ENCODE peak calls at places on chromosomes 5 and 9, in six cellular contexts. M is IMR-90, K is neuronal stem cell, U is mesenchymal stem cell, J is H1, F is H9. Z is an unnamed sample. For H3K27me3, the result is how much of the 10 kb centered on the place peaks cover.

GRCh38 chr9:127809562-127810377 is 7.1 kb downstream of the FPGS start:
- DNase-seq in M (no peak), J (peak), U (no peak), K (peak), F (peak), Z (peak)

GRCh38 chr5:116009806-116010205 is 22.5 kb upstream of the ARL14EPL start:
- DNase-seq in J (no peak), M (no peak), F (no peak), U (no peak), K (no peak), Z (no peak)

GRCh38 chr5:179142434-179143198 is 82.4 kb downstream of the ZNF354C start:
- DNase-seq in M (peak), J (no peak), F (no peak), U (peak), K (no peak), Z (peak)

GRCh38 chr5:83270311-83270710 is 193.0 kb downstream of the XRCC4 start:
- DNase-seq in K (no peak), M (no peak), J (no peak), U (no peak), F (no peak), Z (no peak)

GRCh38 chr9:136082496-136083361 is 12.4 kb downstream of the NACC2 start:
- DNase-seq in M (no peak), F (peak), U (no peak), K (no peak), J (no peak), Z (no peak)

GRCh38 chr9:114098021-114098659 is 952 bp downstream of the KIF12 start:
- DNase-seq in U (no peak), J (peak), M (no peak), K (peak), F (peak), Z (peak)

GRCh38 chr5:108739376-108739775 is 8.3 kb upstream of the FER start:
- DNase-seq in J (no peak), U (no peak), F (no peak), K (no peak), M (no peak), Z (no peak)

GRCh38 chr9:130426883-130427282 is 17.9 kb upstream of the ASS1 start:
- DNase-seq in U (peak), K (no peak), M (peak), J (no peak), F (peak), Z (no peak)

GRCh38 chr5:135149956-135150723 is 116.1 kb upstream of the PITX1 start:
- DNase-seq in M (no peak), K (peak), U (no peak), F (no peak), J (no peak), Z (peak)

GRCh38 chr5:107514305-107514704 is 156.4 kb downstream of the EFNA5 start:
- DNase-seq in K (no peak), U (no peak), F (no peak), J (no peak), M (peak), Z (no peak)

GRCh38 chr9:3502560-3503398 is 23.0 kb downstream of the RFX3 start:
- DNase-seq in J (no peak), K (no peak), F (no peak), U (no peak), M (peak), Z (no peak)

GRCh38 chr9:6758418-6759113 is 793 bp downstream of the KDM4C start:
- DNase-seq in U (peak), K (peak), J (peak), F (peak), M (peak), Z (peak)

GRCh38 chr5:95731571-95732554 is 727 bp downstream of the RHOBTB3 start:
- DNase-seq in F (peak), U (peak), K (peak), J (peak), M (peak), Z (peak)

GRCh38 chr9:124794902-124795491 is 18.1 kb downstream of the OLFML2A start:
- DNase-seq in K (no peak), U (no peak), M (no peak), F (no peak), J (no peak), Z (no peak)

GRCh38 chr9:33044677-33045282 is 19.7 kb downstream of the DNAJA1 start:
- DNase-seq in F (peak), K (peak), M (no peak), U (no peak), J (no peak), Z (peak)

GRCh38 chr9:124346347-124347163 is 68.7 kb downstream of the PSMB7 start:
- DNase-seq in K (no peak), F (no peak), J (no peak), U (no peak), M (no peak), Z (no peak)

GRCh38 chr9:108182950-108183381 is 672.8 kb downstream of the ACTL7B start:
- DNase-seq in U (peak), M (peak), F (no peak), J (no peak), K (no peak), Z (no peak)

GRCh38 chr5:34570721-34571379 is 85.3 kb upstream of the RAI14 start:
- DNase-seq in U (peak), J (no peak), F (no peak), M (peak), K (no peak), Z (no peak)

GRCh38 chr5:135718151-135718550 is 116.3 kb upstream of the SLC25A48 start:
- DNase-seq in J (no peak), K (no peak), U (peak), M (peak), F (no peak), Z (peak)

GRCh38 chr5:65769539-65769938 is 47.5 kb downstream of the NLN start:
- DNase-seq in U (peak), F (no peak), J (no peak), M (peak), K (no peak), Z (no peak)

GRCh38 chr5:14753292-14753691 is 88.8 kb downstream of the OTULIN start:
- DNase-seq in F (no peak), K (no peak), U (no peak), M (peak), J (no peak), Z (no peak)

GRCh38 chr9:4793412-4794005 is 765 bp downstream of the RCL1 start:
- DNase-seq in U (no peak), J (no peak), K (no peak), F (no peak), M (peak), Z (no peak)

GRCh38 chr5:53915120-53915519 is 354.7 kb downstream of the NDUFS4 start:
- DNase-seq in M (no peak), F (no peak), K (no peak), U (no peak), J (no peak), Z (no peak)

GRCh38 chr9:26462751-26463150 is 429.9 kb downstream of the CAAP1 start:
- DNase-seq in F (no peak), K (no peak), M (no peak), J (no peak), U (no peak), Z (no peak)

GRCh38 chr5:69491838-69492390 is 676 bp upstream of the OCLN start:
- DNase-seq in K (no peak), M (no peak), F (no peak), U (no peak), J (no peak), Z (no peak)

GRCh38 chr9:127970401-127971313 is 10.1 kb downstream of the EEIG1 start:
- DNase-seq in F (no peak), U (no peak), J (no peak), K (no peak), M (no peak), Z (no peak)

GRCh38 chr9:16100596-16101091 is 547.8 kb downstream of the CCDC171 start:
- DNase-seq in U (peak), F (peak), M (peak), J (peak), K (no peak), Z (peak)

GRCh38 chr5:83475540-83476469 is 4.3 kb downstream of the VCAN start:
- DNase-seq in M (peak), U (peak), K (no peak), J (no peak), F (no peak), Z (peak)

GRCh38 chr5:172496671-172497371 is 42.5 kb upstream of the SH3PXD2B start:
- DNase-seq in F (peak), J (peak), K (no peak), M (no peak), U (peak), Z (no peak)

GRCh38 chr5:157709346-157709745 is 21.9 kb upstream of the THG1L start:
- DNase-seq in J (no peak), U (no peak), K (no peak), M (no peak), F (no peak), Z (no peak)

GRCh38 chr5:169923988-169924387 is 56.3 kb downstream of the INSYN2B start:
- DNase-seq in K (no peak), U (no peak), F (no peak), J (no peak), M (no peak), Z (no peak)

GRCh38 chr5:179553875-179554274 is 3.5 kb downstream of the RUFY1 start:
- DNase-seq in F (peak), K (no peak), U (peak), M (peak), J (no peak), Z (peak)

GRCh38 chr5:32312194-32312681 is 501 bp downstream of the MTMR12 start:
- DNase-seq in U (peak), K (peak), M (peak), J (peak), F (peak), Z (peak)

GRCh38 chr5:107068782-107069181 is 602.0 kb downstream of the EFNA5 start:
- DNase-seq in U (no peak), J (no peak), K (no peak), F (no peak), M (no peak), Z (no peak)

GRCh38 chr5:28402590-28403301 is 1364.4 kb upstream of the CDH9 start:
- DNase-seq in M (no peak), J (no peak), U (no peak), F (no peak), K (no peak), Z (peak)

GRCh38 chr5:56681346-56681745 is 134.0 kb upstream of the MAP3K1 start:
- DNase-seq in U (no peak), K (no peak), M (peak), J (no peak), F (no peak), Z (no peak)

GRCh38 chr9:82797539-82797938 is 265.4 kb downstream of the RASEF start:
- DNase-seq in J (no peak), F (no peak), K (no peak), U (no peak), M (no peak), Z (no peak)

GRCh38 chr9:127796899-127797370 is 5.7 kb upstream of the FPGS start:
- DNase-seq in K (no peak), F (no peak), M (peak), J (no peak), U (peak), Z (no peak)

GRCh38 chr5:96439477-96440184 is 6.6 kb upstream of the PCSK1 start:
- DNase-seq in K (no peak), M (no peak), U (no peak), J (no peak), F (no peak), Z (no peak)

GRCh38 chr5:1416856-1417469 is 28.3 kb downstream of the SLC6A3 start:
- DNase-seq in J (no peak), F (no peak), K (no peak), U (no peak), M (no peak), Z (no peak)

GRCh38 chr5:54946306-54946705 is 39.1 kb downstream of the ESM1 start:
- DNase-seq in M (no peak), J (no peak), U (no peak), F (no peak), K (no peak), Z (no peak)
- H3K27me3 ChIP-seq in M (under half), J (under half), U (under half), F (under half), K (under half), Z (under half)

GRCh38 chr9:99197987-99198386 is 23.8 kb downstream of the ALG2 start:
- DNase-seq in J (no peak), F (peak), U (no peak), K (no peak), M (no peak), Z (peak)

GRCh38 chr9:99199938-99200539 is 21.7 kb downstream of the ALG2 start:
- DNase-seq in K (no peak), M (no peak), J (no peak), U (no peak), F (no peak), Z (no peak)

GRCh38 chr9:99193466-99193821 is 28.3 kb downstream of the ALG2 start:
- DNase-seq in J (no peak), U (no peak), F (no peak), K (no peak), M (no peak), Z (no peak)

GRCh38 chr9:99192786-99193465 is 28.8 kb downstream of the ALG2 start:
- DNase-seq in M (peak), F (no peak), J (no peak), K (no peak), U (peak), Z (peak)

DNA sequence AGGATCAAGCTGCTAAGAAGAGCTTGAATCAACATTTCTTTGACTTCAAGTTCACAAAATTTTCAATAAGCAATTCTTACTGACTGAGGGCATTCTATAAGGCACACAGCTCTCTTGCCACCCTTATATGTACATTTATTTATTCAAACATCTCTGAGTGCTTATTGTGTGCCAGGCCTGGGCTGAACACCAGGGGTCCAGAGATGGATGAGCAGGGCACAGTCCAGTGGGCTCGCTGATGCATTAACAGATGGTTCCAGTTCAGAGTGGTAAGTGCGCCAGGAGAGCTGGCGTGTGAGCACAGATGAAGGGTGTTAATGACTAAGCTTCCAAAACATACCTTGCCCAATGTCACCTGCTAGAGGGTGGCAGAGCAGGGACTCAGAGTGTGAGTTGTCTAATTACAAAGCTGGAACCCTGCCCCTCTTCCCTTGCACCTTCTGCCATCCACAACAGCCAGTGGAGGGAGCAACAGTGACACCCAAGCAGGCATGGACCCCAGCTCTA is 24.6 kb downstream of the ALG2 start:
- DNase-seq in M (no peak), J (no peak), F (no peak), K (no peak), U (no peak), Z (no peak)
- H3K23ac ChIP-seq in M (no peak), J (no peak), F (no peak), K (no peak), U (no peak), Z (no peak)

DNA sequence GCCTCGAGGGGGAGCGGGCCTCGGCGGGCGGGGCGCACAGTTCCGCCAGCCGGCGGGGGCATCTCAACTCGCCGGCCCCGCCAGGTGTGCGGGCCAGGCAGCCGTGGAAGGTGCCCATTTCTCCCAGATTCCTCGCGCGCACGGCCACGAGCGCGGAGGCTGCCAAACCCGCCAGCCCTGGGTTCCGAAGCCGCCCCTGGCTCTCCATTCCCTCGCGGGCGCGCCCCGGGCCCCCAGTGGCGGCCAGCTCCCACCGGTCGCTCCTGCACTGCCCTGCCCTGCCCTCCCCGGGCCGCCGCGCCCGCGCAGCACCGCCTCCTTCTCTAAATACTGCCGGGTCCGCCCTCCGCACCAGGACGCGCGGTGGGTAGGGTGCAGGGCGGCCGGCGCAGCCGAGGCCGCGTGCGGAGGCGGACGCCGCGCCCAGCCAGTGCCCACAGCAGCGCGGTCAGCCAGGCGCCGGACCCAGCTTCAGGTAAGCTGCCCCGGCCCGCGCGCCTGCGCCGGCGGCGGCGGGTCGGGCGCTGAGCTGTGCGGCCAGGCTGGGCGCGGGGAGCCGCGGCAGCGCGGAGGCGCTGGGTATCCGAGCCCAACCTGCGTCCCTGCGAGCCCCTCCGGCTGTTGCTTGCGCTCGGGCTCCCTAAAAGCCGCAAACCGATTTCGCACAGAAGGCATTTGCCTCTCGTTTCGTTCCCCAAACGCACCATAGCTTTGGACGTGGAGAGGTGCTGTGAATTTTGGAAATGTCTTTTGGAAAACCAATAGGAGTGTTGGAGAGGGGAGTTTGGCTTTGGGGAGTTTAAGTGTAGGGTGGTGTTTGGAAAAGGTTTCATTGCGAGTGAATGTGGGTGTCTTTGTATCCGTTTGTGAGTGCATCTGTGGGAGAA is at the start of gene TMEM171:
- DNase-seq in F (peak), K (peak), U (peak), J (peak), M (peak), Z (peak)
- H3K27me3 ChIP-seq in F (under half), K (under half), U (under half), J (under half), M (under half), Z (under half)

GRCh38 chr9:131635912-131636311 is 90.6 kb downstream of the PRRT1B start:
- DNase-seq in K (no peak), J (no peak), F (no peak), M (no peak), U (no peak), Z (no peak)
- H3K23ac ChIP-seq in K (no peak), J (no peak), F (no peak), M (no peak), U (peak), Z (no peak)

GRCh38 chr5:141862936-141863543 is 15.2 kb downstream of the PCDH1 start:
- DNase-seq in M (no peak), K (no peak), J (no peak), F (no peak), U (no peak), Z (no peak)
- H3K27me3 ChIP-seq in M (under half), K (under half), J (under half), F (under half), U (half or more), Z (under half)

GRCh38 chr5:4142842-4143241 is 547.2 kb downstream of the IRX1 start:
- DNase-seq in M (no peak), F (peak), K (no peak), U (no peak), J (no peak), Z (peak)

DNA sequence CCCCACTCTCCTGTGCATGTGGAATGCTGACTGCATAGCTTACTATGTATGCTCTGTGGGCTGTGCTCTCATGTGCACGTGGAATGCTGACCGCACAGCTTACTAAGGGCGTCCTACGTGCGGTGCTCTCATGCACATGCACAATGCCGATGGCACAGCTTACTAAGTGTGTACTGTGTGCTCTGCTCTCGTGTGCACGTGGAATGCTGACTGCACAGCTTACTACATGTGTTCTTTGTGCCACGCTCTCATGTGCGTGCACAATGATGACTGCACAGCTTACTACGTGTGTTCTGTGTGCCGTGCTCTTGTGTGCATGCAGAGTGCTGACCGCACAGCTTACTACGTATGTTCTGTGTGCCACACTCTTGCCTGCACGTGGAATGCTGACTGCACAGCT is 549.0 kb downstream of the IRX1 start:
- DNase-seq in U (no peak), J (no peak), F (no peak), K (no peak), M (no peak), Z (no peak)
- H3K23ac ChIP-seq in U (no peak), J (no peak), F (no peak), K (peak), M (no peak), Z (no peak)

GRCh38 chr5:93593476-93594060 is 10.5 kb downstream of the NR2F1 start:
- DNase-seq in J (no peak), U (no peak), M (no peak), K (no peak), F (peak), Z (no peak)
- H3K27me3 ChIP-seq in J (half or more), U (under half), M (under half), K (half or more), F (half or more), Z (half or more)

DNA sequence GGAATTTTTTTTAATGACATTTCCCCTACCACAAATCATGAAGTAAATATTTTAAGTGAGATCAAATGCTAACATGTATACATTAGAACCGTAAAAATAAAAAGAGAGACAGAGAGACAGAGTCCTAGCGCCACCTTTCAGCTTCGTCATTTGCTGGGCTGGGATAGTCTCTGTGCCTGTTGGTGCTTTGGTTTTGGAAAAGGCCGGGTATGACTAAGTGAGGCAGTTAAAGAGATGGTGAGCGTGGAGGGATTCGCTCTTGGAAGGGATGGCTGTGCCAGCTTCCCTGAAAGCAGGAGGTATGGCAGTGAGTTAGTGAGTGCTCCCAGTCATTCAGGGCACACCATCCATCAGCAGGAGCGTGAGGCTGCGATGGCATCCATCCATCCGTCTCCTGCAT is 729.6 kb upstream of the WWC1 start:
- DNase-seq in U (no peak), J (no peak), F (peak), M (no peak), K (no peak), Z (peak)
- H3K23ac ChIP-seq in U (no peak), J (no peak), F (no peak), M (no peak), K (no peak), Z (no peak)

GRCh38 chr5:51386916-51387853 is 3.9 kb downstream of the ISL1 start:
- DNase-seq in K (peak), M (no peak), F (peak), J (peak), U (peak), Z (peak)
- H3K27me3 ChIP-seq in K (half or more), M (half or more), F (half or more), J (half or more), U (half or more), Z (under half)